ENCODE peak calls at places on chromosomes 16 and 17, in five cellular contexts. Y, X, U, L and C are unnamed samples.

GRCh38 chr16:68512183-68512582 is 26.9 kb upstream of the ZFP90 start:
- DNase-seq in Y (no peak), X (no peak), U (no peak), L (no peak), C (no peak)

GRCh38 chr16:81174644-81175324 is 63.7 kb upstream of the BCO1 start:
- DNase-seq in Y (no peak), X (no peak), U (peak; percentile 72), L (no peak), C (no peak)

GRCh38 chr17:61335845-61336655 is 63.6 kb upstream of the TBX2 start:
- DNase-seq in Y (no peak), X (no peak), U (peak; percentile 63), L (no peak), C (no peak)

GRCh38 chr17:76184266-76184665 is 43.2 kb upstream of the FOXJ1 start:
- DNase-seq in Y (no peak), X (no peak), U (no peak), L (no peak), C (no peak)

GRCh38 chr17:68576811-68577551 is 24.2 kb downstream of the FAM20A start:
- DNase-seq in Y (peak; percentile 45), X (no peak), U (no peak), L (no peak), C (peak; percentile 73)

GRCh38 chr16:17590711-17591654 is 120.2 kb upstream of the XYLT1 start:
- DNase-seq in Y (no peak), X (no peak), U (no peak), L (no peak), C (no peak)

GRCh38 chr17:39755550-39756375 is 18.0 kb downstream of the GRB7 start:
- DNase-seq in Y (no peak), X (no peak), U (no peak), L (no peak), C (no peak)

GRCh38 chr16:901715-902601 is 68.8 kb downstream of the LMF1 start:
- DNase-seq in Y (no peak), X (no peak), U (no peak), L (no peak), C (peak; percentile 15)

GRCh38 chr17:80308672-80309517 is 48.2 kb downstream of the RNF213 start:
- DNase-seq in Y (no peak), X (no peak), U (no peak), L (no peak), C (no peak)

GRCh38 chr16:66928702-66929388 is 3.5 kb upstream of the RRAD start:
- DNase-seq in Y (no peak), X (no peak), U (peak; percentile 56), L (no peak), C (peak; percentile 81)

GRCh38 chr17:40854175-40854814 is 12.7 kb downstream of the KRT12 start:
- DNase-seq in Y (no peak), X (no peak), U (peak; percentile 84), L (no peak), C (no peak)

GRCh38 chr17:5506307-5506706 is 19.9 kb downstream of the MIS12 start:
- DNase-seq in Y (no peak), X (no peak), U (no peak), L (no peak), C (no peak)
- TF ChIP-seq CTCF in Y (no peak), X (no peak), U (no peak), L (no peak), C (no peak)

GRCh38 chr17:488993-489757 is 136.6 kb upstream of the RPH3AL start:
- DNase-seq in Y (no peak), X (peak; percentile 73), U (peak; percentile 86), L (peak; percentile 16), C (peak; percentile 62)

GRCh38 chr17:489758-490329 is 137.2 kb upstream of the RPH3AL start:
- DNase-seq in Y (peak; percentile 38), X (peak; percentile 27), U (peak; percentile 67), L (peak; percentile 16), C (peak; percentile 67)

GRCh38 chr17:492015-492399 is 139.4 kb upstream of the RPH3AL start:
- DNase-seq in Y (no peak), X (no peak), U (no peak), L (no peak), C (no peak)

GRCh38 chr17:493666-494065 is 141.1 kb upstream of the RPH3AL start:
- DNase-seq in Y (no peak), X (no peak), U (no peak), L (no peak), C (no peak)

DNA sequence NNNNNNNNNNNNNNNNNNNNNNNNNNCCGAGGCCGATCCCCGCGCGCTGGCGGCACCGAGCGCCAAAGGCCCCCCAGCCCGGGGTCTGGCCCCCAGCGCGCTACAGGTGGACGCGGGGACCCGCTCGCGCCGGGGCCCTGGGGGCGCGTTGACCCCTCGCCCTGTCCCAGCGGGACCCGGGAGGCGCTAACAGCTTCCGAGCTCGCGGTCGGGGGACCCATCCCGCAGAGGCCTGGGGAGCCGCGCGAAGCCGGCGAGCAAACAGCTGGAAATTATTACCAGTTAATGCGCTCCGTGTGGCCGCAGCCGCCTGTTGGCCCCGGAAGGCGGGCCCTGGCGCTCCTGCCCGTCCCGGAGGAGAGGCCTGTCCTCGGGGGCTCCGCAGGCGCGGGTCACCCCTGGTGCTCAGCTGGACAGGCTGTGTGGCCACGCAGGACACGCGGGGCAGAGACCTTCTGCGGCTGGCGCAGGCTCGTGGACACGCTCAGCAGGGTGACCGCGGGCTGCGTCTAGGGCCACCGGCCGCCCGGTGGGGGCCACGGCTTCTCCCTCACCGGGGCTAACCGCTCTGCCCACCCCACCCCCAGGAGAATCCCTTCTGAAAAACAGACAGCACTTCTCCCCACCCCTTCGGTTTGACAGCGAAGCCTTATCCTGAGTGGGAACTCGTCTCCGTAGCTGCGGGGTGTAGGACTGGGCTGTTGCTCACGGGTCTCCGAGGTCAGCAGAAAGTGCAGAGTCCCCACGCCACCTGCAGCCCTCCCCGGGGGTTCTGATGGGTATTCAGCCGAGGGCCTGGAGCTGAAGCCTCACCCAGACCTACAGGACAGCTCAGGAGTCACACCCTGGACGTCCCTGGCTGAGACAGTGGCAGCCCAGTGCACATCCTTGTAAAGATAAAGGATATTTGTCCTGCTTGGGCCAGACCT is 138.7 kb upstream of the RPH3AL start:
- DNase-seq in Y (peak; percentile 43), X (peak; percentile 60), U (peak; percentile 56), L (peak; percentile 56), C (peak; percentile 73)
- TF ChIP-seq CTCF in Y (no peak), X (no peak), U (no peak), L (no peak), C (no peak)

DNA sequence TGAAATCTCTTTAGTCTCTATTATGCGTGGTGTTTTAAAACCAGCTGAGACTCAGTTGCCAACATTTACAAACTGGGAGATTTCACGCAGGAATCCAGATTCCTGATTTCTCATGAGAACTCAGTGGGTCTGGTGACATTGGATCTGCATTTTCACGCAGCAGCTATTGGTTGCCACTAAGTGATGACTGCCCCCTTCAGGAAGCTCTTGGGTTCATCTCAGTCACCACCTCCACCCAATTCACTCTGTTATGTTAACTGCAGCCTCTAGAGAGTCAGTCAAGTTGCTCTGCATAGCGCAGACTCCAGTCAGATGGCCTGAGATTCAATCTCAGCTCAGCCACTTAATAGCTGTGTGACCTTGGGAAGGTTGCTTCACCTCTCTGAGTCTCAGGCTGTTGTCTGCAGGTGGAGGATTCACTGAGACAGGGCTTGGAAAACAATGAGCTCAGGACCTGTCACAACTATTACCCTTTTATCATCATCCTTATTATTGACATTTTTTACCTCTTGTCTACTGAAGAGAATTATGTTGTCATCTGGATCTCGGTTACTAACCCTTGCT is 6.4 kb downstream of the SHISA9 start:
- DNase-seq in Y (no peak), X (no peak), U (peak; percentile 40), L (no peak), C (no peak)
- TF ChIP-seq CTCF in Y (no peak), X (peak; percentile 29), U (peak; percentile 24), L (peak; percentile 20), C (no peak)

GRCh38 chr16:2467301-2468141 is 3.6 kb upstream of the NTN3 start:
- DNase-seq in Y (peak; percentile 75), X (peak; percentile 58), U (peak; percentile 60), L (no peak), C (peak; percentile 89)
- TF ChIP-seq CTCF in Y (peak; percentile 18), X (no peak), U (no peak), L (peak; percentile 41), C (peak; percentile 9)

GRCh38 chr16:87461466-87461975 is 31.3 kb downstream of the ZCCHC14 start:
- DNase-seq in Y (peak; percentile 68), X (peak; percentile 47), U (peak; percentile 94), L (peak; percentile 77), C (peak; percentile 59)
- TF ChIP-seq CTCF in Y (peak; percentile 51), X (peak; percentile 51), U (peak; percentile 67), L (peak; percentile 68), C (peak; percentile 30)